ENCODE peak calls at places on chromosomes 2 and 18, in five cellular contexts. A, G, S, R and F are unnamed samples. For H3K9me3, the result is how much of the 10 kb centered on the place peaks cover.

GRCh38 chr2:34828481-34828880 is 1229.4 kb upstream of the FAM98A start:
- DNase-seq in A (no peak), G (no peak), S (no peak), R (no peak), F (no peak)

GRCh38 chr2:158130832-158131473 is 29.3 kb downstream of the UPP2 start:
- DNase-seq in A (no peak), G (no peak), S (no peak), R (no peak), F (no peak)

GRCh38 chr2:171889333-171889732 is 4.7 kb downstream of the SLC25A12 start:
- DNase-seq in A (no peak), G (peak), S (no peak), R (no peak), F (no peak)

GRCh38 chr2:176527141-176527901 is 258.1 kb downstream of the MTX2 start:
- DNase-seq in A (no peak), G (peak), S (peak), R (no peak), F (no peak)

GRCh38 chr2:117551858-117552257 is 262.6 kb upstream of the DDX18 start:
- DNase-seq in A (no peak), G (no peak), S (no peak), R (no peak), F (no peak)

GRCh38 chr2:235011929-235012631 is 60.3 kb downstream of the SH3BP4 start:
- DNase-seq in A (no peak), G (no peak), S (no peak), R (no peak), F (no peak)

GRCh38 chr2:241489733-241490443 is 18.5 kb downstream of the STK25 start:
- DNase-seq in A (no peak), G (no peak), S (no peak), R (no peak), F (no peak)

GRCh38 chr2:144941743-144942488 is 422.0 kb upstream of the ZEB2 start:
- DNase-seq in A (no peak), G (no peak), S (no peak), R (no peak), F (no peak)

GRCh38 chr2:85116207-85116606 is 17.0 kb upstream of the TCF7L1 start:
- DNase-seq in A (no peak), G (no peak), S (no peak), R (no peak), F (no peak)

GRCh38 chr2:55418512-55419235 is 982 bp downstream of the CCDC88A start:
- DNase-seq in A (no peak), G (peak), S (no peak), R (no peak), F (no peak)

GRCh38 chr2:660477-661214 is 16.6 kb downstream of the TMEM18 start:
- DNase-seq in A (no peak), G (no peak), S (no peak), R (no peak), F (no peak)

GRCh38 chr2:217105733-217106649 is 246.1 kb upstream of the TNP1 start:
- DNase-seq in A (no peak), G (peak), S (no peak), R (no peak), F (no peak)

GRCh38 chr2:133240505-133241230 is 327.6 kb downstream of the NCKAP5 start:
- DNase-seq in A (no peak), G (peak), S (no peak), R (no peak), F (no peak)

GRCh38 chr2:230666885-230667712 is 45.5 kb upstream of the CAB39 start:
- DNase-seq in A (no peak), G (peak), S (peak), R (no peak), F (no peak)

GRCh38 chr2:1986598-1986997 is 242.3 kb upstream of the PXDN start:
- DNase-seq in A (no peak), G (no peak), S (no peak), R (no peak), F (no peak)

GRCh38 chr2:67514515-67514914 is 117.4 kb downstream of the ETAA1 start:
- DNase-seq in A (no peak), G (peak), S (no peak), R (no peak), F (no peak)
- H3K9me3 ChIP-seq in A (under half), G (under half), S (under half), R (under half), F (under half)

DNA sequence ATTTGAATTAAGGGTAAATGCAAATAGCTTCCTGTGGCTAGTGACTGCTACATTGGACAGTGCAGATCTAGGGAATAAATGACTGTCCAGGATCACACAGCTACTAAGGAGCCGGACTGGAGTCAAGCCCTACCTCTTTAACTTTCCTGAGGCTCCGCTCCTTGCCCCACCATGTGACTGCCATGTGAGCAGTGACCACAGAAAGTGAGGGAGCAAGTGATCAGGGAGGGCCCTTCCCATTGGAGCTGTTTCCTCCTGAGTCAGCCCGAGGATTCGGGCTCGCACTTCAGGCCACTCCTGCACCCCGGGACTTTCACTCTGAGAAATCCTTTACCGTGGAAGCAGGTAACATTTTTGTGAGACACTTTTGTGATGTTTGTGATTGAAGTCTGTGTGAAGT is 198.0 kb downstream of the ANKRD30B start:
- DNase-seq in A (no peak), G (no peak), S (no peak), R (no peak), F (no peak)
- H3K9me3 ChIP-seq in A (under half), G (under half), S (under half), R (under half), F (under half)

DNA sequence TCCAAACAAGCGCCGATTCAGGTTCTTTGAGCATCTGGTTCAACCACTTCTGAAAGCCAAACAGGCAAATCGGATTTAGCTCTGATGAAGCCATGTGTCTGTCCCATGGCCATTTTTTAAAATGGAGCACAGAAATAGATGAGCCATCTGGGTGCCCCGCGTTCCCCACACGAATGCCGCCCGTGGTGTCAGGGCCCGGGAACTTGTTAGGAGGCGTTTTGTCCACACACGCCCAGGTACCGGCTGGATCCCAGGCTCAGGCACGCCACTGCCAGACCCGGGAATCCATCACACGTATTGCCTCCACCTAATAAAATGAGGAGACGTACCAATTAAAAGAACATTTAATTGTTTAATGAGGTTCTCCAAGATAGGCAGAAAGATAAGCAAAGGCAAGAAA is 374.4 kb upstream of the SALL3 start:
- DNase-seq in A (no peak), G (no peak), S (no peak), R (no peak), F (no peak)
- H3K9me3 ChIP-seq in A (under half), G (under half), S (under half), R (under half), F (under half)

DNA sequence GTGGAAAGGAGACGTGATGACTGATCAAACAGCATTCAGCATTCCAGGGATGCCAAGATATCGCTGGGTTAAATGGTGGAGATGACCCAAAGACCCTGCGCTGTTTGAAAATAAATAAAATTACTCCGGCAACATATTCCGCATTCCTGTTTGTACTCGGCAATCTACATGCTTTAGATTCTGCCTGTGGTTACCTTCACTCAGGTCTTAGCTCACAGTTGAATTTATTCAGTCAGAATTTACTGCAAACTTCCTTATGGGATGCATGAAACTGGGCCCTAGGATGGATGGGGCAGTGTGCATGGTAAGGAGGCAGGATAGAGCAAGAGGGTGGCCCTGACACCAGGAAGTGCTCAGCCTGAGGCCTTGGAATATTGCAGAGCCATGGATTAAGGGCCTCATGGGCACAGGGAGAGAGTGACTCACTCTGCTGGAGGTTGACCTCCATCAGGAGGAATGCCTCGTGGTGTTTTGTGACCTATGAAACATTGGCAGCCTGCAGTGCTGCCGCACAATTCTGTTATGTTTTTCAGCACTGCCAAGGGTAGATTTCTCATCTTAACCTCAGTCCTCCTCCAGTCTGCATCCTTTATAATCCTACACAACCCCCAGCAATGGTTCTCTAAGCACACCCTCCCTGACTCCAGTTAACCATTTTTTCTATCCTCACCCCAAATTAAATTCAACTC is 321.4 kb downstream of the IRS1 start:
- DNase-seq in A (peak), G (peak), S (peak), R (no peak), F (peak)
- H3K9me3 ChIP-seq in A (under half), G (under half), S (under half), R (under half), F (under half)

DNA sequence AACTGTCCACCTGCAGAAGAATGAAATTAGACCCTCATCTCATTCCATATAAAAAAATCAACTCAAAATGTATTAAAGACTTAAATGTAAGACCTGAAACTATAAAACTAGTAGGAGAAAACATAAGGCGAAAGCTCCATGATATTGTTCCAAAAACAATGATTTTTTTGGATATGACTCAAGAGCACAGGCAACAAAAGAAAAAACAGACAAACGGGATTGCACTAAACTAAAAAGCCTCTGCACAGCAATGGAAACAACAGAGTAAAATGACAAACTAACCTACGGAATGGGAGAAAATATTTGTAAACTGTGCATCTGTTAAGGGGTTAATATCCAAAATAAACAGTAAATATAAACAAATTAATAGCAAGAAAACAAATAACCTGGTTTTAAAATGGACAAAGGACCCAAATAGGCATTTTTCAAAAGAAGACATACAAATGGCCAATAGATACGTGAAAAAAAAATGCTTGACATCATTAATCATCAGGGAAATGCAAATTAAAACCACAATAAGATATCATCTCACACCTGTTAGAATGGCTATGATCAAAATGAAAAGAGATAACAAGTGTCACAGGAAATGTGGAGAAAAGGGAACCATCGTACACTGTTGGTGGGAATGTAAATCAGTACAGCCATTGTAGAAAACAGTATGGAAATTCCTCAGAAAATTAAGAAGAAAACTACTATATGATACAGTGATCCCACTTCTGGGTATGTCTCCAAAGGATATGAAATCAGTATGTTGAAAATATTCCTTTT is 26.6 kb downstream of the LRRFIP1 start:
- DNase-seq in A (no peak), G (no peak), S (no peak), R (no peak), F (no peak)
- H3K9me3 ChIP-seq in A (under half), G (under half), S (under half), R (under half), F (under half)

GRCh38 chr2:68237976-68238580 is 14.3 kb downstream of the PPP3R1 start:
- DNase-seq in A (no peak), G (no peak), S (no peak), R (no peak), F (no peak)

GRCh38 chr2:68236080-68236734 is 16.1 kb downstream of the PPP3R1 start:
- DNase-seq in A (no peak), G (no peak), S (no peak), R (no peak), F (no peak)

GRCh38 chr2:68237404-68237803 is 14.9 kb downstream of the PPP3R1 start:
- DNase-seq in A (no peak), G (peak), S (no peak), R (no peak), F (no peak)

GRCh38 chr2:68235090-68235489 is 17.2 kb downstream of the PPP3R1 start:
- DNase-seq in A (no peak), G (no peak), S (no peak), R (no peak), F (no peak)

DNA sequence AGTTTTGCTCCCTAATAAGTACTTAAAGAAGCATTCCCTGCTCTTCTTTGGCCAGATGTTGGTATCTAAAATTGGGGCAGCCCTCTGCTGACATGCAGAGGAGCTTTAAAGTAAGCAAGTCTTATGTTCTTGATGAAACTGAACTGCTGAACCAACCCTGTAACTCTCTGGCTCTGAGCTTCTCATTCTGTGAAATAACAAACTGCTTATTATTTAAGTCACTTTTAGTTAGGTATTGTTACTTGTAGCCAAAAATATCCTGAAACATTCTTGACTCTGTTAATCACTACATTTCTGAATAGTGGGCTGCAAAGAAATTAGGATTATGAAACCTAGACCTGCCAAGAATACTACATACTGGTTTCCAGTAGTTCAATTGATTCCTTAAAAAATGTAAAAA is 15.5 kb downstream of the PPP3R1 start:
- DNase-seq in A (no peak), G (peak), S (no peak), R (no peak), F (no peak)
- H3K9me3 ChIP-seq in A (under half), G (under half), S (under half), R (under half), F (under half)